ENCODE peak calls at places on chromosomes 16 and 17, in four cellular contexts. I is tibial nerve, A is HCT116, D is uterus. C is an unnamed sample.

GRCh38 chr17:80453980-80454556 is 22.3 kb downstream of the NPTX1 start:
- DNase-seq in I (no peak), A (no peak), D (no peak), C (peak)

GRCh38 chr17:61284746-61285145 is 114.9 kb upstream of the TBX2 start:
- DNase-seq in I (no peak), A (no peak), D (no peak), C (no peak)

GRCh38 chr17:63282455-63282854 is 163.7 kb downstream of the CYB561 start:
- DNase-seq in I (no peak), A (no peak), D (no peak), C (no peak)

GRCh38 chr17:4631836-4632582 is 9.5 kb downstream of the ALOX15 start:
- DNase-seq in I (no peak), A (no peak), D (no peak), C (no peak)

GRCh38 chr17:82458885-82459424 is 414 bp downstream of the NARF start:
- DNase-seq in I (no peak), A (no peak), D (no peak), C (peak)

GRCh38 chr17:78241277-78242023 is 10.0 kb downstream of the TMEM235 start:
- DNase-seq in I (no peak), A (peak), D (no peak), C (no peak)

GRCh38 chr17:75908201-75908600 is 3.5 kb upstream of the MRPL38 start:
- DNase-seq in I (no peak), A (no peak), D (no peak), C (peak)

GRCh38 chr16:240559-240958 is 5.9 kb downstream of the FAM234A start:
- DNase-seq in I (no peak), A (no peak), D (no peak), C (no peak)

GRCh38 chr17:8744086-8744781 is 402 bp downstream of the CCDC42 start:
- DNase-seq in I (no peak), A (no peak), D (no peak), C (no peak)

GRCh38 chr17:8747731-8748130 is 3.1 kb upstream of the CCDC42 start:
- DNase-seq in I (no peak), A (no peak), D (no peak), C (no peak)

GRCh38 chr17:8742828-8743227 is 1.8 kb downstream of the CCDC42 start:
- DNase-seq in I (no peak), A (no peak), D (no peak), C (peak)

GRCh38 chr17:8745586-8746500 is 1.2 kb upstream of the CCDC42 start:
- DNase-seq in I (peak), A (peak), D (peak), C (peak)

DNA sequence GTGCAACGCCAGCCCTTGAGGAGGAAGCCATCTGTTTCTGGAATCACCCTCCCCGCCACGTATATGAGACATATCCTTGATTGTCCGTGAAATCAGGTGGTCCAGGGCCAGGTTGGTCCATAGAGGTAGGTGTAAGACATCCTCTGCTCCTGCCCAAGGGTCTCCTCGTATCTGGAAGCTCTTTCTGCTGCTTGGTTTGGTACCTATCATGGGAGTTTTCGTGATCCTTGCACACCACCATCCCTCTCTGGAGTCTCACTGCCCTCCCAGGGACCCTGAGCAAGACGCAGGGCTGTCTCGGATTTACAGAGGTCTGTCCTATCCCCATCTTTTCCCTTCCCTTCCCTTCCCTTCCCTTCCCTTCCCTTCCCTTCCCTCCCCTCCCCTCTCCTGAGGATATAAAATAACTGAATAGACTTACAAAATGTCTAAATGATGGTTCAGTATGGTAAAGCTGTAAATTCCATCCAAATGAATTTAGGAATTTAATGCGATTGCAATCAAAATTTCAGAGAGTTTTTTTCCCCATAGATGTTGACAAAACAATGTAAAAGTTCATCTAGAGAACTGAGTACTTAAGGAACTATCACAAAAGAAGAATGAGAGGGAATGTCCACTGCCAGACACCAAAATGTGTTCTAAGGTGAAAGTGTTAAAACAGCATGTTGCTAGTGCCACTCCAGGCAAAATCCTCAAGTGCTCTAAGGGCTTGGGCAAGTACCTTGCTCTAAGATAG is 2.0 kb upstream of the CCDC42 start:
- DNase-seq in I (no peak), A (peak), D (no peak), C (no peak)
- TF ChIP-seq POLR2A in I (no peak), A (no peak), D (no peak), C (no peak)

GRCh38 chr17:57989011-57989345 is 924 bp upstream of the VEZF1 start:
- DNase-seq in I (no peak), A (peak), D (no peak), C (peak)

GRCh38 chr17:57985675-57985974 is 2.4 kb downstream of the VEZF1 start:
- DNase-seq in I (no peak), A (no peak), D (no peak), C (no peak)

GRCh38 chr17:57986841-57987581 is 1.0 kb downstream of the VEZF1 start:
- DNase-seq in I (no peak), A (no peak), D (peak), C (peak)

GRCh38 chr17:57988301-57989010 is 402 bp upstream of the VEZF1 start:
- DNase-seq in I (peak), A (peak), D (peak), C (peak)

GRCh38 chr17:57987582-57988300 is at the start of gene VEZF1:
- DNase-seq in I (peak), A (peak), D (peak), C (peak)
- TF ChIP-seq POLR2A in I (peak), A (peak), D (peak), C (no peak)

DNA sequence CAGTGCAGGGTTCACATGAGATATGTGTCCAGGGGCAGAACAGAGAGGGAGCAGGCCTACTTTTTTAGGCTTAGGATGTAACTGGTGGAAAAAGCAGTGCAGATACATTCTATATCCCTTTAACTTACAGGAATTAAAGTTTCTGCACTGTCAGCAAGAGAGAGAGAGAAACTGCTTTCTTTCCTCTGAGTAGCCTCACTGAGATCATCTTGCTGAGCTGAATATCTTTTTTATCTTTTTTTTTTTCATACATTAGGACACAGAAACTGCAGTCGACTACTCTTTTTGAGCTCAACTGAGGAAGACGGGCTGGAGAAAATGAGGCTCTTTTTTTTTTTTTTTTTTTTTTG is 50.1 kb downstream of the CNGB1 start:
- DNase-seq in I (no peak), A (no peak), D (no peak), C (no peak)
- TF ChIP-seq POLR2A in I (no peak), A (no peak), D (no peak), C (no peak)

GRCh38 chr17:7887482-7888183 is 956 bp upstream of the CHD3 start:
- DNase-seq in I (peak), A (peak), D (peak), C (peak)
- TF ChIP-seq POLR2A in I (peak), A (peak), D (no peak), C (no peak)

GRCh38 chr17:8187517-8188407 is 2.2 kb downstream of the BORCS6 start:
- DNase-seq in I (peak), A (peak), D (peak), C (peak)
- TF ChIP-seq POLR2A in I (peak), A (peak), D (peak), C (peak)

DNA sequence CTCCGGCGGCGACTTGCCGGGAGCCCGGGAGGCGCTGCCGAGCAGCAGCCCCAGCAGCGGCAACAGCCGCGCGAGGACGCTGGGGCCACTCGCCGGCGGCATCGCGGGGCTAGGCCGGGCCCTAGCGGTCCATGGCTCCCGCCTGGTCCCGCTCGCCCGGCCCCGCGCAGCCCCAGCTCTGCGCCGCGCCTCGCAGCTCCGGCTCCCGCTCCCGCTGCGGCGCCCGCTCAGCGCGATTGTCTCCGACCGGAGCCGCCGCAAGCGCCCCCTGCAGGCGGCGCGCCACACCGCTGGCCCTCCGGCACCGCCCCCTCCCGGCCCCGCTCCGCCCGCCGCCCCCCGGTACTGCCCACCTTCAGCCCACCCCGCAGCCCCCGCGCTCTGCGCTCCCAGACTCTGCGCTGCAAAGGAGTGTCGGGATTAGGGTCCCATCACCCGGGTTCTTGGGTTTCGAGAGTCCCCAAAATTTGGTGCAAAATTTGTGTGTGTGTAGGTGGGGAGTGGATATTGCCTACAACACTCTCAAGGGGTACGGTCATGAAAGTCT is at the start of gene FAM171A2:
- DNase-seq in I (no peak), A (no peak), D (no peak), C (peak)
- TF ChIP-seq POLR2A in I (no peak), A (no peak), D (no peak), C (no peak)

GRCh38 chr17:48927978-48928716 is 16.5 kb downstream of the SNF8 start:
- DNase-seq in I (no peak), A (no peak), D (no peak), C (no peak)
- TF ChIP-seq POLR2A in I (no peak), A (no peak), D (no peak), C (no peak)

DNA sequence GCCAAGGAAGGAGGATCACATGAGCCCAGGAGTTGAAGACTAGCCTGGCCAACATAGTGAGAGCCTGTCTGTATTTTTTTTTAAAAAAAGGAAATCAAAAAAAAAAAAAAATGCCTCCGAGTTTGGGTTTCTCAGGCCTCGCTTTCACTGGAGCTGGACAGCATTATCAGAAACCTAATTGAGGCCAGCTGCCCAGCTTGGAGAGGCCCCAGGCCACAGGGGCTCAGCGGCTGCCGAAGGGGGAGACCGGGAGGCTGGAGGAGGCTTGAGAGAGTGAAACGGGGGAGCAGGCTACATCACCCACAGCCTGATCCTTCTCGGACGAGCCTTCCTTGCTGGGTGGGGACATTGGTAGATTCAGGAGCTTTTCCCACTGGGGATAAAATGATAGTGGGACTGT is 5.1 kb downstream of the TTYH2 start:
- DNase-seq in I (no peak), A (no peak), D (no peak), C (no peak)
- TF ChIP-seq POLR2A in I (no peak), A (no peak), D (no peak), C (no peak)